ENCODE peak calls at places on chromosomes 1 and 21, in five cellular contexts. W is AML-193; D is activated naive CD4-positive, alpha-beta T cell treated with anti-CD3 and anti-CD28 coated beads for 36 hours; X is NCI-H2081 treated with DMSO at 0.1 percent for 48 hours; U is naive thymus-derived CD4-positive, alpha-beta T cell. L is an unnamed sample.

GRCh38 chr1:47030170-47030805 is 6.8 kb downstream of the CYP4X1 start:
- DNase-seq in U (no peak), W (no peak), D (no peak), X (no peak), L (no peak)

GRCh38 chr1:194908643-194909042 is 1699.6 kb downstream of the KCNT2 start:
- DNase-seq in U (no peak), W (no peak), D (no peak), X (no peak), L (no peak)

GRCh38 chr1:160284220-160284781 is 632 bp downstream of the PEX19 start:
- DNase-seq in D (peak; percentile 12), W (peak; percentile 58), X (no peak), U (no peak), L (peak; percentile 46)

GRCh38 chr21:14120091-14120734 is 90.5 kb downstream of the LIPI start:
- DNase-seq in D (peak; percentile 75), X (no peak), W (peak; percentile 37), U (peak; percentile 5), L (no peak)

GRCh38 chr21:37574316-37574715 is 207.7 kb downstream of the DYRK1A start:
- DNase-seq in W (no peak), D (no peak), U (no peak), X (no peak), L (no peak)

GRCh38 chr21:32930673-32931072 is 95.1 kb upstream of the OLIG2 start:
- DNase-seq in W (no peak), U (no peak), D (no peak), X (no peak), L (no peak)

GRCh38 chr1:87392241-87393192 is 63.8 kb downstream of the LMO4 start:
- DNase-seq in W (no peak), X (no peak), D (no peak), U (no peak), L (no peak)

GRCh38 chr1:205091043-205091740 is 6.9 kb upstream of the TMEM81 start:
- DNase-seq in W (no peak), D (no peak), U (no peak), X (no peak), L (no peak)

GRCh38 chr1:69846267-69846666 is 278.5 kb downstream of the LRRC7 start:
- DNase-seq in D (no peak), X (no peak), W (no peak), U (no peak), L (no peak)

GRCh38 chr1:39525366-39526165 is 34.1 kb downstream of the BMP8A start:
- DNase-seq in D (peak; percentile 36), U (no peak), X (no peak), W (no peak), L (peak; percentile 10)

GRCh38 chr1:24205701-24206464 is 18.8 kb upstream of the IFNLR1 start:
- DNase-seq in D (no peak), W (no peak), X (no peak), U (no peak), L (no peak)

GRCh38 chr1:154328318-154329151 is 3.2 kb downstream of the ATP8B2 start:
- DNase-seq in X (peak; percentile 14), U (peak; percentile 85), D (peak; percentile 84), W (no peak), L (no peak)

GRCh38 chr1:42861014-42861399 is 14.6 kb downstream of the ZNF691 start:
- DNase-seq in D (no peak), U (no peak), X (no peak), W (no peak), L (no peak)

GRCh38 chr1:156462954-156463795 is 37.4 kb downstream of the MEF2D start:
- DNase-seq in W (no peak), D (no peak), X (no peak), U (no peak), L (no peak)

GRCh38 chr1:224615861-224616760 is at the start of gene CNIH3:
- DNase-seq in D (peak; percentile 18), X (no peak), U (no peak), W (no peak), L (no peak)

GRCh38 chr1:175232335-175232734 is 39.8 kb upstream of the KIAA0040 start:
- DNase-seq in D (no peak), X (no peak), U (no peak), W (no peak), L (no peak)